ENCODE peak calls at places on chromosomes 12 and 14, in five cellular contexts. P, G, T, D and N are unnamed samples.

GRCh38 chr12:116432321-116432750 is 126.8 kb upstream of the MAP1LC3B2 start:
- DNase-seq in D (no peak), G (no peak), P (no peak), T (no peak), N (no peak)

GRCh38 chr14:79605863-79606262 is 605.4 kb downstream of the DIO2 start:
- DNase-seq in D (peak; percentile 28), T (no peak), G (peak; percentile 7), P (no peak), N (no peak)

GRCh38 chr14:24058951-24059475 is 7.2 kb downstream of the CARMIL3 start:
- DNase-seq in P (no peak), D (no peak), T (no peak), G (peak; percentile 29), N (no peak)

GRCh38 chr14:33210304-33210703 is 271.6 kb downstream of the NPAS3 start:
- DNase-seq in T (no peak), G (no peak), P (no peak), D (peak; percentile 38), N (no peak)

GRCh38 chr14:104281768-104282301 is 143.4 kb downstream of the KIF26A start:
- DNase-seq in D (no peak), T (peak; percentile 66), P (no peak), G (no peak), N (no peak)

GRCh38 chr12:65728913-65729793 is 95.1 kb upstream of the HMGA2 start:
- DNase-seq in D (peak; percentile 46), P (no peak), T (no peak), G (no peak), N (no peak)

GRCh38 chr12:2636741-2637140 is 158.0 kb upstream of the FKBP4 start:
- DNase-seq in D (no peak), G (no peak), T (no peak), P (no peak), N (no peak)

GRCh38 chr12:16542586-16542985 is 63.4 kb downstream of the LMO3 start:
- DNase-seq in T (no peak), D (no peak), G (no peak), P (no peak), N (no peak)

GRCh38 chr14:99517643-99518381 is 36.6 kb downstream of the CCNK start:
- DNase-seq in D (no peak), P (no peak), T (no peak), G (peak; percentile 27), N (no peak)

GRCh38 chr12:52582971-52583456 is 9.4 kb upstream of the KRT74 start:
- DNase-seq in T (peak; percentile 74), D (peak; percentile 75), P (peak; percentile 71), G (peak; percentile 76), N (peak; percentile 75)

GRCh38 chr12:13175499-13175898 is 21.0 kb upstream of the EMP1 start:
- DNase-seq in D (peak; percentile 46), P (no peak), T (no peak), G (no peak), N (no peak)

GRCh38 chr12:70648831-70649230 is 11.6 kb upstream of the PTPRB start:
- DNase-seq in P (no peak), D (no peak), T (no peak), G (no peak), N (no peak)

GRCh38 chr12:106329231-106329985 is 26.9 kb downstream of the TCP11L2 start:
- DNase-seq in D (no peak), P (no peak), G (no peak), T (no peak), N (no peak)

GRCh38 chr12:124529595-124530276 is 37.7 kb downstream of the NCOR2 start:
- DNase-seq in T (no peak), G (no peak), D (no peak), P (no peak), N (no peak)

GRCh38 chr14:99755629-99756603 is 37.3 kb upstream of the EML1 start:
- DNase-seq in D (no peak), P (no peak), T (peak; percentile 64), G (no peak), N (peak; percentile 19)

GRCh38 chr14:63672417-63673180 is 30.9 kb upstream of the WDR89 start:
- DNase-seq in G (no peak), D (no peak), P (no peak), T (no peak), N (no peak)

GRCh38 chr14:61472801-61473376 is 151.5 kb downstream of the PRKCH start:
- DNase-seq in D (no peak), G (no peak), P (no peak), T (no peak), N (no peak)

GRCh38 chr14:92759300-92759678 is 10.9 kb upstream of the LGMN start:
- DNase-seq in G (no peak), D (peak; percentile 81), T (peak; percentile 44), P (no peak), N (no peak)

GRCh38 chr14:51020024-51020710 is 74.7 kb downstream of the TRIM9 start:
- DNase-seq in T (no peak), P (no peak), G (peak; percentile 73), D (no peak), N (no peak)

GRCh38 chr12:124518051-124518932 is 49.1 kb downstream of the NCOR2 start:
- DNase-seq in T (peak; percentile 100), G (peak; percentile 90), P (no peak), D (peak; percentile 99), N (no peak)

GRCh38 chr12:56007892-56008471 is 10.9 kb downstream of the SUOX start:
- DNase-seq in G (no peak), D (peak; percentile 46), T (peak; percentile 42), P (no peak), N (no peak)

GRCh38 chr14:73662439-73663056 is 17.8 kb downstream of the DNAL1 start:
- DNase-seq in P (no peak), G (peak; percentile 15), T (peak; percentile 24), D (peak; percentile 84), N (no peak)
- TF ChIP-seq CTCF in P (no peak), G (peak; percentile 73), T (no peak), D (peak; percentile 36), N (no peak)

GRCh38 chr12:108519558-108519957 is 4.5 kb downstream of the FICD start:
- DNase-seq in T (no peak), D (no peak), G (peak; percentile 55), P (no peak), N (no peak)
- TF ChIP-seq CTCF in T (no peak), D (peak; percentile 35), G (no peak), P (peak; percentile 21), N (peak; percentile 19)

DNA sequence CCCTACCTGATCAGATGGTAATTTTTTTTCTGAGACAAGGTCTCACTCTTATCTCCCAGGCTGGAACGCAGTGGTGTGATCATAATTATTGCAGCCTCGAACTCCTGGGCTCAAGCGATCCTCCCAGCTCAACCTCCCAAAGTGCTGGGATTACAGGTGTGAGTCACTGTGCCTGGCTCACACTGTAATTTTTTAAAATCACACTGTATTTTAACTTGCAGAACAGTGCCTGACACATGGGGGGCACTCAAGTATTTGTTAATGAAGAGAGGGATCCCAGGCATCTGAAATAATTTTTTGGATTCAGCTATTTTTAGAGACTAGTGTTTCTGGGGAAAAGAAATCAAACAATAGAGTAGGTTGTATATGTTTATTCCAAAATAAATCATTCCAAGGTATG is 21.7 kb downstream of the LIMA1 start:
- DNase-seq in T (peak; percentile 17), P (no peak), D (no peak), G (no peak), N (no peak)
- TF ChIP-seq CTCF in T (no peak), P (peak; percentile 25), D (peak; percentile 14), G (peak; percentile 22), N (peak; percentile 34)

GRCh38 chr12:76786986-76787385 is 23.1 kb downstream of the ZDHHC17 start:
- DNase-seq in T (no peak), G (no peak), D (no peak), P (no peak), N (no peak)

GRCh38 chr12:76785407-76785806 is 21.5 kb downstream of the ZDHHC17 start:
- DNase-seq in P (no peak), G (no peak), D (no peak), T (no peak), N (no peak)

GRCh38 chr12:76787689-76788088 is 23.8 kb downstream of the ZDHHC17 start:
- DNase-seq in T (no peak), D (no peak), G (no peak), P (no peak), N (no peak)

GRCh38 chr12:76782440-76782996 is 18.6 kb downstream of the ZDHHC17 start:
- DNase-seq in P (no peak), D (no peak), G (no peak), T (no peak), N (no peak)

DNA sequence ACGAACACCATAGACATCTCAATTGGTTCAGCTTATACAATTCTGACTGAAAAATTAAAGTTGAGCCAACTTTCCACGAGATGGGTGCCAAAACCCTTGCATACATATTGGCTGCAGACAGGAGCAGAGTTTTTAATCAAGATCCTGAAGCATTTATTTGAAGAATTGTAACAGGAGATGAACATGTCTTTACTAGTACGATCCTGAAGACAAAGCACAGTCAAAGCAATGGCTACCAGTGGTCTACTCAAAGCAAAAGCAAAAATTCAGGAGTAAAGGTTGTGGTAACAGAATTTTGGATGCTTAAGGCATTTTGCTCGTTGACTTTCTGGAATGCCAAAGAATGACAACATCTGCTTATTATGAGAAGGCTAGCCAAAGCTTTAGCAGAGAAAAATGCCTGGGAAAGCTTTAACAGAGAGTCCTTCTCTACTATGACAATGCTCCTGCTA is 20.7 kb downstream of the ZDHHC17 start:
- DNase-seq in D (no peak), P (no peak), G (no peak), T (no peak), N (no peak)
- TF ChIP-seq CTCF in D (no peak), P (no peak), G (no peak), T (no peak), N (no peak)

DNA sequence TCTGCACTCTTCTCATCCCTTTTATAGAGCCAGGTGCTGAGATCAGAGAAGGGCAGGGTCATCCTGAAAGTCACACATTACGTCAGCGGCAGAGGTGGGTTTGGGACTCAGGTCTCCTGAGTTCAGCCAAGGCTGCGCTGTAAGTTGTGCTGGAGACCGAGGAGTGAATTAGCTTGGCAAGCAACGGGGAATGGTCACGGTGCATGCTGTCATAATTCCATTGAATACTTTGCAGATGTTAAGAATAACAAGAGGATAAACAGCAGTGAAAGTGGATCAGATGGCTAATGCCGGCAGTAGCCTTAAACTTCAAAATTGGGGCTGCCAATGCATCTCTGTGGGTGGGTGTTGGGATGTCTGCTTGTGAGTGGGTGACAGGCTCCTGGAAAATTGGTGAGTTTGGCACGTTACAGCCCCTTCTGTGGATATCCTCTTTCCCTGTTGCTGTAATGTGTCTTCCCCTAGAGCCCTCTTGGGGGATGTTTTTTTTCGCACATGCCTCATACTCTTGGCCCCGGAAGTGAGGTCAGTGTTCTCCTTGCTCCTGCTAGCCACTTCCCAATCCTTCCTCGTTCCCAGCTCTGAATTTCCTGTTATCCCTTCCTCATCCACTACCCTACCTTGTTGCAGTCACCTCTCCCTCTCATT is 287.1 kb upstream of the SRRM4 start:
- DNase-seq in G (no peak), D (no peak), P (no peak), T (no peak), N (no peak)
- TF ChIP-seq CTCF in G (no peak), D (no peak), P (no peak), T (no peak), N (no peak)

DNA sequence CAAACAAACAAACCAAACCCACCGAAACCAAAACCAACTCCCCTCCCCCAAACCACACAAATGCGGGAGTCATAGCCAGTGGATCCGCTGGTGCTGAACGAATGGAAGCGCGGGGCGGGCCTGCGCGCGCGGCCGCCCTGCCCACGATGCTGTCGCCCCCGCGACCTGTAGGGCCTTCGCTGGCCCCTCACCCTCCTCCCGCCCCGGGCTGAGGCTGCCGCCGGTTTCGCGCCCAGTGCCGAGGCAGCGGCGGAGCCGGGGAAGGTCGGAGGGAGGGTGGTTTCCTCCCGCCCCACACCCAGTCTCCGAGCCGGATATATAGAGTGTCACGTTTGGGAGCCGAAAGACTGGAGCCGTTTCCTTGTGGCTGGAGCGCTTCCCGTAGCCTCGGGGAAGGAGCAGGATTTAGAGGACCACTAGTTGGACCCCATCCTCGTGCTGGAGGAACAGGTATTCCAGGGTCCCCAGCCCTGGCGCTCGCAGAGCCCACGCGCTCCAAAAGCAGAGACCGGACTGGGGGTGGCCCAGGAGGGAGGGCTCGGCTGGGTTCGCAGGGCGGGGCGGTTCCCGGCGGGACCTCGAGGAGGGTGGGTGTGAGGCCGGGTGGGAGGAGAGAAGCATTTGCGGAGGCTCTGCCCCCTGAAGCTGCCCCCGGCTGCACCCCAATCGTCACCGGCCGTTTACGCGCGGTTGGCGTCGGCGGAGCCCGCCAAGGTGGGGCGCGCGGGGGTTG is at the start of gene FAR2:
- DNase-seq in G (peak; percentile 85), D (peak; percentile 61), T (peak; percentile 76), P (peak; percentile 51), N (peak; percentile 54)
- TF ChIP-seq CTCF in G (no peak), D (no peak), T (no peak), P (no peak), N (no peak)